ENCODE peak calls at places on chromosomes 2 and 18, in six cellular contexts. One of them, this sample, is unnamed.

GRCh38 chr2:216294305-216294704 is 78.0 kb downstream of the MARCHF4 start:
- DNase-seq in IMR-90: no peak
- DNase-seq in mesenchymal stem cell: no peak
- DNase-seq in H1: no peak
- DNase-seq in H9: no peak
- DNase-seq in neuronal stem cell: no peak
- DNase-seq in this sample: peak; percentile 28

GRCh38 chr2:11921030-11921583 is 174.7 kb downstream of the LPIN1 start:
- DNase-seq in mesenchymal stem cell: peak; percentile 8
- DNase-seq in H9: no peak
- DNase-seq in neuronal stem cell: no peak
- DNase-seq in H1: no peak
- DNase-seq in IMR-90: no peak
- DNase-seq in this sample: no peak

GRCh38 chr2:186748354-186748753 is 54.5 kb downstream of the FAM171B start:
- DNase-seq in H9: no peak
- DNase-seq in H1: no peak
- DNase-seq in mesenchymal stem cell: no peak
- DNase-seq in neuronal stem cell: no peak
- DNase-seq in IMR-90: no peak
- DNase-seq in this sample: no peak

GRCh38 chr2:36555789-36556188 is 42.2 kb downstream of the FEZ2 start:
- DNase-seq in H9: no peak
- DNase-seq in IMR-90: no peak
- DNase-seq in mesenchymal stem cell: no peak
- DNase-seq in H1: no peak
- DNase-seq in neuronal stem cell: no peak
- DNase-seq in this sample: no peak

GRCh38 chr2:1588994-1589611 is 155.2 kb downstream of the PXDN start:
- DNase-seq in IMR-90: peak; percentile 43
- DNase-seq in neuronal stem cell: no peak
- DNase-seq in H1: no peak
- DNase-seq in mesenchymal stem cell: no peak
- DNase-seq in H9: peak; percentile 56
- DNase-seq in this sample: no peak

GRCh38 chr2:38444247-38444646 is 67.2 kb upstream of the ATL2 start:
- DNase-seq in neuronal stem cell: no peak
- DNase-seq in H9: peak; percentile 68
- DNase-seq in IMR-90: peak; percentile 43
- DNase-seq in mesenchymal stem cell: peak; percentile 56
- DNase-seq in H1: no peak
- DNase-seq in this sample: peak; percentile 10

GRCh38 chr18:42977982-42978595 is 137.4 kb downstream of the RIT2 start:
- DNase-seq in H1: no peak
- DNase-seq in H9: no peak
- DNase-seq in mesenchymal stem cell: no peak
- DNase-seq in neuronal stem cell: no peak
- DNase-seq in IMR-90: no peak
- DNase-seq in this sample: no peak

GRCh38 chr2:34365937-34366336 is 766.8 kb upstream of the FAM98A start:
- DNase-seq in IMR-90: no peak
- DNase-seq in H1: peak; percentile 66
- DNase-seq in mesenchymal stem cell: no peak
- DNase-seq in H9: peak; percentile 88
- DNase-seq in neuronal stem cell: peak; percentile 81
- DNase-seq in this sample: no peak

GRCh38 chr18:30987479-30988241 is 54.9 kb downstream of the DSC3 start:
- DNase-seq in mesenchymal stem cell: no peak
- DNase-seq in H9: no peak
- DNase-seq in neuronal stem cell: no peak
- DNase-seq in IMR-90: no peak
- DNase-seq in H1: no peak
- DNase-seq in this sample: peak; percentile 62

GRCh38 chr2:28153851-28154250 is 238.8 kb upstream of the FOSL2 start:
- DNase-seq in H9: no peak
- DNase-seq in mesenchymal stem cell: no peak
- DNase-seq in IMR-90: no peak
- DNase-seq in neuronal stem cell: no peak
- DNase-seq in H1: no peak
- DNase-seq in this sample: no peak

GRCh38 chr2:201157694-201158093 is 25.2 kb upstream of the CASP10 start:
- DNase-seq in H1: no peak
- DNase-seq in IMR-90: no peak
- DNase-seq in mesenchymal stem cell: peak; percentile 23
- DNase-seq in neuronal stem cell: no peak
- DNase-seq in H9: no peak
- DNase-seq in this sample: no peak

GRCh38 chr2:24793752-24794477 is 690 bp downstream of the CENPO start:
- DNase-seq in H9: peak; percentile 46
- DNase-seq in H1: no peak
- DNase-seq in neuronal stem cell: peak; percentile 49
- DNase-seq in IMR-90: peak; percentile 35
- DNase-seq in mesenchymal stem cell: peak; percentile 75
- DNase-seq in this sample: peak; percentile 35

GRCh38 chr2:24791452-24791851 is 1.7 kb downstream of the PTRHD1 start:
- DNase-seq in IMR-90: no peak
- DNase-seq in H1: no peak
- DNase-seq in mesenchymal stem cell: no peak
- DNase-seq in H9: no peak
- DNase-seq in neuronal stem cell: no peak
- DNase-seq in this sample: no peak

GRCh38 chr2:24792874-24793751 is at the start of the genes CENPO and PTRHD1:
- DNase-seq in neuronal stem cell: peak; percentile 96
- DNase-seq in H1: peak; percentile 94
- DNase-seq in IMR-90: peak; percentile 96
- DNase-seq in mesenchymal stem cell: peak; percentile 98
- DNase-seq in H9: peak; percentile 97
- DNase-seq in this sample: peak; percentile 99

GRCh38 chr2:24787532-24787931 is 5.7 kb downstream of the PTRHD1 start:
- DNase-seq in mesenchymal stem cell: no peak
- DNase-seq in H1: no peak
- DNase-seq in neuronal stem cell: no peak
- DNase-seq in H9: no peak
- DNase-seq in IMR-90: no peak
- DNase-seq in this sample: no peak

GRCh38 chr2:24792542-24792873 is 683 bp downstream of the PTRHD1 start:
- DNase-seq in mesenchymal stem cell: no peak
- DNase-seq in H9: no peak
- DNase-seq in H1: no peak
- DNase-seq in IMR-90: no peak
- DNase-seq in neuronal stem cell: no peak
- DNase-seq in this sample: no peak
- H2BK5ac ChIP-seq in mesenchymal stem cell: no peak overlapping the region
- H2BK5ac ChIP-seq in H9: no peak overlapping the region
- H2BK5ac ChIP-seq in H1: peak overlapping the region; percentile 100
- H2BK5ac ChIP-seq in IMR-90: peak overlapping the region; percentile 98
- H2BK5ac ChIP-seq in neuronal stem cell: peak overlapping the region; percentile 99
- H2BK5ac ChIP-seq in this sample: no peak overlapping the region

DNA sequence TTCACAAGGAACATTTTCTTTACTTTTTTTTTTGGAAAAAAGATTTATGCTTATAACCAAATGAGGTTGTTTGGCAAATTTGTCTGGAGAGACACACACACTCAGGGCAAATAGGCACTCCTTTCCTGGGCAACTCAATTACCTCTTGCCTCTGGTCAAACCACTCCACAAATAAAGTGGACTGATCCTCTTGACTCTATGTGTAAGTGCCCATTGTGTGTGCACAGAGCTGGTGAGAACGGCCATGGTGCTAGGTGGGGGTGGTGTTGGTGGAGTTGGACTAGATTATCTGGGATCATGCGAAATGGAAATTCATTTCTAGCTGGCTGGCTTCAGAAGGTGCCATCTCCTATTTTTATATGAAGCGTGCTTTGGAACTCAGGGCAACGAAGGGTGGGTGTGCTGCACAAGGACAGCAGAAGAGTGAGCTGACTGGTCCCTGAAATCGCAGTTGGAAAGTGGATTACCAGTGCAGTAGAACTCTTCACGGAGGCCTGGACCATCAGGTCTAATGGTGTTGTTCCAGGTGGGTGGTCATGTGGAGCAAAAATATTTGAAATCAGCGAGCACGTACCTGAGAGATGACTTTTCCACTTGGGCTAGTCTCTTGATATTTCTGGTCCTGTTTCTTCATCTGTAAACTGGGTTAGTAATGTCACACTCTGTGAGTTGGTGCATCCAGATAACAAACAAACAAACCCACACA is 149.9 kb downstream of the RPIA start:
- DNase-seq in mesenchymal stem cell: no peak
- DNase-seq in H1: no peak
- DNase-seq in IMR-90: no peak
- DNase-seq in H9: no peak
- DNase-seq in neuronal stem cell: no peak
- DNase-seq in this sample: no peak
- H4K91ac ChIP-seq in mesenchymal stem cell: no peak overlapping the region
- H4K91ac ChIP-seq in H1: no peak overlapping the region
- H4K91ac ChIP-seq in IMR-90: no peak overlapping the region
- H4K91ac ChIP-seq in H9: no peak overlapping the region
- H4K91ac ChIP-seq in neuronal stem cell: no peak overlapping the region
- H4K91ac ChIP-seq in this sample: no peak overlapping the region

DNA sequence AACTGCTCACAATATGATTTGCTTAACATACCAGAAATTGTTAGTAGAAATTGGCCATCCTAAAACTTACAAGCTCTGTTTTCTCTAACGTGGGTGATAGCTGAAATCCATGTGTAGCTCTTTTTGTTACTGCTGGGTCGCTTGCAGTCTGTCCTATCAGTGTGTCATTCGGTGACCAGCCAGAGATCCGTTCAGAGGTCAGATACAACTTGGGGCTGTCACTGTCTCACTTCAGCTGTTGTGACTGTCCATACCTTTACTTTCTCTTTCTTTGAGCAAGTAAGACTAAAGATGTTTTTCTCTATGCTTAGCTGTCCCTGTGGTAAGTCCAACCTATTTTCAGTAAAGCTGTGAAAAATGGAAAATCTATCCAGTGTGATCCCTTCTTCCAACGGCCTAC is 282.9 kb upstream of the KCNH7 start:
- DNase-seq in neuronal stem cell: no peak
- DNase-seq in IMR-90: no peak
- DNase-seq in mesenchymal stem cell: no peak
- DNase-seq in H9: no peak
- DNase-seq in H1: no peak
- DNase-seq in this sample: no peak
- H3K4ac ChIP-seq in neuronal stem cell: no peak overlapping the region
- H3K4ac ChIP-seq in IMR-90: no peak overlapping the region
- H3K4ac ChIP-seq in mesenchymal stem cell: no peak overlapping the region
- H3K4ac ChIP-seq in H9: no peak overlapping the region
- H3K4ac ChIP-seq in H1: no peak overlapping the region
- H3K4ac ChIP-seq in this sample: no peak overlapping the region

DNA sequence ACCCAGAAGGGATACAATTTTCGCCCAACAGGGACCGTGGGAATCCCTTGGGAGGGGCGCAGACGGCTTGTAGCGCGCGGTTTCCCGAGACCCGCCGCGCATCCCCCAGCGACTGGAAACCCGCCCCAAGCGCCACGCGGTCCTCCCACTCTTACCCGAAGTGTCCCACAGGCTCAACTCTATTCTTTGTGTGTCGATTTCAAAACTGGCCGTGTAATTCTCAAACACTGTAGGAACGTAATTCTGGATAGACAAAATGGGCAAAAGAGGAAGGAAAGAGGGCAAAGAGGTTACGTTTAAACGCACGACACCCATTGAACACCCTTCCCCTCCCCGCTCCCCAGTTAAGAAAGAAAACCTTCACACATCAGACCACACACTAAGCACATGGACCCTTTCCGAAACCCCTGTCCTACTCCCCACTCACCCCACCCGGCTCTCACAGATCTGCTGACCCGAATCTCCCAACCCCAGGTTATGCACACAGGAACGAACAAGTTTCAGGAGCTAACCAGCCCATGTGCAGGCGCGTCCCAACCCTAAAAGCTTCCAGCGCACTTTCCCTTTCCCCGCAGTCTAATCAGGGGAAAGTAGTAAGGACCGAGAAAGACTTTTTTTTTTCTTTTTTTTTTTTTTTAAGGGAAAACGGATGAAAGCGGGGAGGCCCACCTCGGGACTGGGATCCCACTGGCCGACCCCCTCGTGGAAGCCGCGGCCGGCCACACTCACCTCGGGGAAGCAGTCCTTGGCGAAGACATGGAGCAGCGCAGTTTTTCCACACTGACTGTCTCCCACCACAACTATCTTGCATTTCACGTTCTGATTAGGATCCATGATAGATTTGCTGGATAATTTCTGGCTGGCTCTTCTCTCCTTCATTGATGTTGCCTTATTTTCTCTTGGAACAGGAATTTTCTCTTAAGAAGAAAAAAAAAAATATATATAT is 655 bp downstream of the RND3 start:
- DNase-seq in neuronal stem cell: peak; percentile 47
- DNase-seq in mesenchymal stem cell: peak; percentile 61
- DNase-seq in H9: peak; percentile 33
- DNase-seq in H1: peak; percentile 62
- DNase-seq in IMR-90: peak; percentile 24
- DNase-seq in this sample: peak; percentile 38
- H2BK5ac ChIP-seq in neuronal stem cell: no peak overlapping the region
- H2BK5ac ChIP-seq in mesenchymal stem cell: peak overlapping the region; percentile 96
- H2BK5ac ChIP-seq in H9: no peak overlapping the region
- H2BK5ac ChIP-seq in H1: peak overlapping the region; percentile 46
- H2BK5ac ChIP-seq in IMR-90: peak overlapping the region; percentile 98
- H2BK5ac ChIP-seq in this sample: peak overlapping the region; percentile 67

DNA sequence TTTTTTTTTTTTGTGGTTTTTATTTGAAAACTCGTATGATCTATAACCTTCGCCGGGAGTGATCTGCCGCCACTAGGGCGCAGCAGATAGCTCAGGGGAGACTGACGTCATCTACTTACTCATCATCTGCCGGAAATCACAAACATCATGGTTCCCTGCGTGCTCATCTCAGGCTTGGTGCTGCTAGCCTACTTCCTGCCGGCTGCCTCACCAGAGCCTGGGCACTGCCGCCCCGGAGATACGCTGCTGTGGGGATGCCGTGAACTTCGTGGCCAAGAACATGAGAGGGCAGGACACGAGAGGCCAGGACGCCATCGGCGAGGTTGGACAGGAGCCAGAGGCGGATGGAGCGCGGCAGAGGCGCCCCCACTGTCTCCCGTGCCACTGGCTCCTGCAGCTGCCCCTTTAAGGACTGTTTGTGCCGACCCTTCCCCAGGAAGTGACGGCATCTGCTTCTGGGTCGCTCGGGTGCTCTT is 68.8 kb downstream of the DOK6 start:
- DNase-seq in IMR-90: no peak
- DNase-seq in mesenchymal stem cell: no peak
- DNase-seq in H9: peak; percentile 63
- DNase-seq in neuronal stem cell: no peak
- DNase-seq in H1: peak; percentile 67
- DNase-seq in this sample: no peak
- H4K91ac ChIP-seq in IMR-90: no peak overlapping the region
- H4K91ac ChIP-seq in mesenchymal stem cell: no peak overlapping the region
- H4K91ac ChIP-seq in H9: no peak overlapping the region
- H4K91ac ChIP-seq in neuronal stem cell: peak overlapping the region; percentile 79
- H4K91ac ChIP-seq in H1: peak overlapping the region; percentile 51
- H4K91ac ChIP-seq in this sample: no peak overlapping the region

DNA sequence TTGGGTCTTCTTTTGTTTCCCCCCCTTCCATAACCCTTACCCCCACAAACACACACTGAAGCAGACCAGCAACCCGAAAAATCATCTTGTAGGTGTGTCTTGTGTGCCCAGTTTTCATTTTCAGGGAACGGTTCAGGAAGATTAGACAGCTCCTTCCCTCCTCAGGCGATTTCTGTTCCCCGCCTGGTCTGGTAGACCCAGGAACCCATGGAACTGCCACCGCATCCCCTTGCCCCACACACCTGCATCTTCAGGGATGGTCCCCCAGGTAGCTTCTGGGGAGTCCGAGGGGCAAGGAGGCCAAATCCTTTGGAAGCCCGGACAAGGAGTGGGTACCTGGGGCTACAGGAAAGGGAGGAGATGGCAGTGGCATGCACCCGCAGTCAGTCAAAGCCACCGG is 30.3 kb upstream of the ATP6V1B1 start:
- DNase-seq in mesenchymal stem cell: no peak
- DNase-seq in IMR-90: no peak
- DNase-seq in H1: peak; percentile 50
- DNase-seq in H9: no peak
- DNase-seq in neuronal stem cell: no peak
- DNase-seq in this sample: no peak
- H3K4ac ChIP-seq in mesenchymal stem cell: no peak overlapping the region
- H3K4ac ChIP-seq in IMR-90: no peak overlapping the region
- H3K4ac ChIP-seq in H1: no peak overlapping the region
- H3K4ac ChIP-seq in H9: no peak overlapping the region
- H3K4ac ChIP-seq in neuronal stem cell: no peak overlapping the region
- H3K4ac ChIP-seq in this sample: no peak overlapping the region